ENCODE peak calls at places on chromosomes 13 and 19, in eight cellular contexts. Z is stimulated activated CD8-positive, alpha-beta memory T cell treated with anti-CD3 and anti-CD28 coated beads, Interleukin-7, amount 100 ng/mL, for 1 hour; F is activated T-cell treated with anti-CD3 and anti-CD28 coated beads for 1 hour; W is stimulated activated CD4-positive, alpha-beta T cell treated with anti-CD3 and anti-CD28 coated beads, Interleukin-4, amount 100 ng/mL, for 48 hours; X is heart right ventricle; E is AML-193; H is activated CD4-positive, alpha-beta T cell treated with anti-CD3 and anti-CD28 coated beads, Interleukin-2, amount 50 U/mL, for 4 hours; K is HAP-1. B is an unnamed sample.
A peak's percentile ranks its signal among the peaks of the same experiment; 100 is the strongest.

GRCh38 chr13:50365683-50366391 is 350.6 kb downstream of the KCNRG start:
- DNase-seq in E (peak; percentile 79), H (peak; percentile 57), Z (no peak), X (no peak), F (no peak), K (peak; percentile 30), W (peak; percentile 16), B (no peak)

GRCh38 chr19:38705197-38706019 is 38.9 kb downstream of the CAPN12 start:
- DNase-seq in E (no peak), X (no peak), Z (no peak), W (no peak), K (no peak), H (no peak), F (no peak), B (no peak)

GRCh38 chr19:17933414-17934129 is 757 bp downstream of the CCDC124 start:
- DNase-seq in K (no peak), H (no peak), E (no peak), W (no peak), Z (no peak), X (no peak), F (no peak), B (no peak)

GRCh38 chr19:49801966-49802661 is 11.0 kb downstream of the FUZ start:
- DNase-seq in Z (no peak), W (no peak), F (no peak), K (no peak), H (no peak), X (peak; percentile 93), E (no peak), B (no peak)

GRCh38 chr13:94703721-94704314 is 8.5 kb downstream of the SOX21 start:
- DNase-seq in K (no peak), H (no peak), W (no peak), X (no peak), E (no peak), F (no peak), Z (no peak), B (no peak)

GRCh38 chr19:34155686-34156085 is 16.6 kb upstream of the LSM14A start:
- DNase-seq in H (no peak), Z (no peak), E (no peak), K (no peak), W (no peak), F (no peak), X (no peak), B (no peak)

GRCh38 chr13:110841406-110841805 is 73.5 kb downstream of the ANKRD10 start:
- DNase-seq in K (no peak), W (no peak), X (no peak), E (no peak), Z (no peak), H (no peak), F (no peak), B (no peak)

GRCh38 chr19:43683905-43684304 is 13.9 kb upstream of the PLAUR start:
- DNase-seq in W (no peak), E (no peak), X (no peak), K (no peak), H (no peak), F (no peak), Z (no peak), B (no peak)

GRCh38 chr13:20231839-20232555 is at the start of gene GJB6:
- DNase-seq in K (peak; percentile 13), H (peak; percentile 13), W (peak; percentile 15), X (no peak), Z (no peak), E (no peak), F (no peak), B (peak; percentile 14)

GRCh38 chr19:39277598-39277997 is 9.4 kb downstream of the IFNL2 start:
- DNase-seq in X (no peak), H (no peak), E (no peak), F (no peak), W (no peak), K (no peak), Z (no peak), B (no peak)

GRCh38 chr13:51764184-51765141 is 39.5 kb downstream of the DHRS12 start:
- DNase-seq in W (peak; percentile 43), E (no peak), K (no peak), Z (no peak), H (peak; percentile 67), X (peak; percentile 70), F (peak; percentile 19), B (peak; percentile 25)

GRCh38 chr19:13022111-13022858 is 27.0 kb downstream of the NFIX start:
- DNase-seq in Z (no peak), X (peak; percentile 50), E (peak; percentile 29), H (no peak), F (no peak), K (no peak), W (no peak), B (no peak)

GRCh38 chr19:47863514-47863936 is 4.5 kb downstream of the TPRX2 start:
- DNase-seq in K (peak; percentile 91), E (peak; percentile 51), F (peak; percentile 92), X (peak; percentile 84), H (peak; percentile 81), Z (peak; percentile 63), W (peak; percentile 96), B (peak; percentile 41)

GRCh38 chr19:8004723-8005513 is 523 bp downstream of the ELAVL1 start:
- DNase-seq in Z (no peak), E (no peak), W (no peak), F (no peak), H (no peak), K (no peak), X (no peak), B (peak; percentile 23)

GRCh38 chr19:49343127-49343526 is 7.9 kb downstream of the CD37 start:
- DNase-seq in E (no peak), W (no peak), X (no peak), Z (no peak), F (no peak), H (no peak), K (no peak), B (no peak)

GRCh38 chr13:50309872-50310594 is 294.8 kb downstream of the KCNRG start:
- DNase-seq in H (no peak), F (no peak), W (no peak), X (no peak), Z (no peak), E (peak; percentile 17), K (no peak), B (no peak)

GRCh38 chr19:27774337-27774736 is 1438.6 kb downstream of the UQCRFS1 start:
- DNase-seq in K (no peak), E (no peak), W (no peak), X (no peak), F (no peak), H (no peak), Z (no peak), B (no peak)

GRCh38 chr13:37001921-37002250 is 1.3 kb downstream of the EXOSC8 start:
- DNase-seq in K (no peak), W (no peak), Z (no peak), E (no peak), F (no peak), H (no peak), X (no peak), B (no peak)

GRCh38 chr19:11261431-11261901 is 858 bp downstream of the DOCK6 start:
- DNase-seq in X (no peak), K (no peak), W (no peak), E (no peak), H (no peak), Z (no peak), F (no peak), B (no peak)

GRCh38 chr19:39362682-39363657 is 20.7 kb downstream of the SAMD4B start:
- DNase-seq in H (no peak), Z (no peak), W (no peak), X (no peak), E (no peak), F (no peak), K (no peak), B (no peak)

GRCh38 chr13:70568571-70568970 is 460.3 kb upstream of the KLHL1 start:
- DNase-seq in K (peak; percentile 54), H (no peak), E (peak; percentile 63), F (no peak), X (no peak), Z (no peak), W (no peak), B (no peak)

GRCh38 chr13:79901336-79901735 is 420.4 kb downstream of the NDFIP2 start:
- DNase-seq in X (no peak), E (no peak), Z (no peak), W (no peak), K (no peak), H (no peak), F (no peak), B (no peak)

GRCh38 chr13:76148926-76149325 is 512.8 kb downstream of the LMO7 start:
- DNase-seq in W (no peak), Z (no peak), F (no peak), K (no peak), H (no peak), X (no peak), E (no peak), B (no peak)

GRCh38 chr13:93145199-93145598 is 81.4 kb upstream of the GPC6 start:
- DNase-seq in H (no peak), Z (no peak), F (no peak), K (no peak), E (no peak), X (no peak), W (no peak), B (no peak)

GRCh38 chr13:79126706-79127105 is 279.3 kb downstream of the RBM26 start:
- DNase-seq in H (no peak), K (no peak), F (no peak), E (no peak), W (no peak), X (no peak), Z (no peak), B (no peak)

GRCh38 chr19:13995878-13996765 is 10.0 kb downstream of the RFX1 start:
- DNase-seq in K (no peak), H (no peak), E (no peak), W (no peak), F (no peak), X (no peak), Z (no peak), B (no peak)

GRCh38 chr19:50679177-50680125 is 30.2 kb downstream of the C19orf81 start:
- DNase-seq in F (peak; percentile 50), H (peak; percentile 64), Z (peak; percentile 51), K (peak; percentile 71), W (peak; percentile 80), X (peak; percentile 69), E (no peak), B (peak; percentile 85)

GRCh38 chr13:46738055-46738454 is 58.9 kb downstream of the ESD start:
- DNase-seq in X (no peak), H (no peak), F (no peak), E (no peak), K (peak; percentile 74), W (no peak), Z (no peak), B (no peak)

GRCh38 chr13:93875527-93875926 is 604.0 kb downstream of the DCT start:
- DNase-seq in F (no peak), Z (no peak), E (no peak), X (no peak), H (no peak), K (no peak), W (no peak), B (no peak)